ENCODE peak calls at places on chromosomes 5 and 9, in six cellular contexts. One of them, this sample, is unnamed. For H3K27me3, the result is how much of the 10 kb centered on the place peaks cover.

GRCh38 chr9:26954050-26954508 is 2.1 kb upstream of the IFT74 start:
- DNase-seq in stomach: no peak
- DNase-seq in heart right ventricle: no peak
- DNase-seq in CD4-positive, alpha-beta T cell: no peak
- DNase-seq in thoracic aorta: no peak
- DNase-seq in lower lobe of right lung: no peak
- DNase-seq in this sample: no peak

GRCh38 chr5:148684528-148684927 is 30.2 kb upstream of the HTR4 start:
- DNase-seq in lower lobe of right lung: no peak
- DNase-seq in stomach: no peak
- DNase-seq in CD4-positive, alpha-beta T cell: no peak
- DNase-seq in thoracic aorta: no peak
- DNase-seq in heart right ventricle: no peak
- DNase-seq in this sample: no peak

GRCh38 chr5:6449465-6450158 is 953 bp downstream of the UBE2QL1 start:
- DNase-seq in heart right ventricle: no peak
- DNase-seq in lower lobe of right lung: no peak
- DNase-seq in thoracic aorta: no peak
- DNase-seq in CD4-positive, alpha-beta T cell: no peak
- DNase-seq in stomach: no peak
- DNase-seq in this sample: no peak

GRCh38 chr9:37464426-37465248 is 613 bp downstream of the ZBTB5 start:
- DNase-seq in CD4-positive, alpha-beta T cell: peak
- DNase-seq in thoracic aorta: peak
- DNase-seq in lower lobe of right lung: peak
- DNase-seq in stomach: peak
- DNase-seq in heart right ventricle: peak
- DNase-seq in this sample: peak

GRCh38 chr9:125906144-125906543 is 159.0 kb downstream of the PBX3 start:
- DNase-seq in lower lobe of right lung: no peak
- DNase-seq in heart right ventricle: no peak
- DNase-seq in CD4-positive, alpha-beta T cell: no peak
- DNase-seq in stomach: no peak
- DNase-seq in thoracic aorta: no peak
- DNase-seq in this sample: no peak

GRCh38 chr5:55223988-55224240 is 3.2 kb downstream of the MCIDAS start:
- DNase-seq in thoracic aorta: no peak
- DNase-seq in heart right ventricle: no peak
- DNase-seq in stomach: no peak
- DNase-seq in CD4-positive, alpha-beta T cell: no peak
- DNase-seq in lower lobe of right lung: no peak
- DNase-seq in this sample: no peak

GRCh38 chr9:80968611-80969010 is 720.7 kb downstream of the TLE1 start:
- DNase-seq in thoracic aorta: no peak
- DNase-seq in heart right ventricle: no peak
- DNase-seq in lower lobe of right lung: no peak
- DNase-seq in stomach: no peak
- DNase-seq in CD4-positive, alpha-beta T cell: no peak
- DNase-seq in this sample: no peak

GRCh38 chr5:53355316-53355715 is 125.1 kb upstream of the FST start:
- DNase-seq in CD4-positive, alpha-beta T cell: no peak
- DNase-seq in stomach: no peak
- DNase-seq in heart right ventricle: no peak
- DNase-seq in lower lobe of right lung: no peak
- DNase-seq in thoracic aorta: no peak
- DNase-seq in this sample: no peak

GRCh38 chr9:124492818-124493217 is 14.4 kb downstream of the NR5A1 start:
- DNase-seq in thoracic aorta: no peak
- DNase-seq in stomach: no peak
- DNase-seq in heart right ventricle: no peak
- DNase-seq in CD4-positive, alpha-beta T cell: no peak
- DNase-seq in lower lobe of right lung: no peak
- DNase-seq in this sample: no peak

GRCh38 chr5:83418659-83419321 is 52.8 kb upstream of the VCAN start:
- DNase-seq in thoracic aorta: no peak
- DNase-seq in CD4-positive, alpha-beta T cell: no peak
- DNase-seq in stomach: no peak
- DNase-seq in heart right ventricle: no peak
- DNase-seq in lower lobe of right lung: no peak
- DNase-seq in this sample: no peak

GRCh38 chr5:37722236-37723146 is 117.3 kb downstream of the GDNF start:
- DNase-seq in CD4-positive, alpha-beta T cell: no peak
- DNase-seq in stomach: no peak
- DNase-seq in lower lobe of right lung: no peak
- DNase-seq in heart right ventricle: no peak
- DNase-seq in thoracic aorta: no peak
- DNase-seq in this sample: no peak

GRCh38 chr5:37725185-37725584 is 114.7 kb downstream of the GDNF start:
- DNase-seq in lower lobe of right lung: no peak
- DNase-seq in heart right ventricle: no peak
- DNase-seq in CD4-positive, alpha-beta T cell: no peak
- DNase-seq in thoracic aorta: no peak
- DNase-seq in stomach: no peak
- DNase-seq in this sample: no peak

GRCh38 chr5:37727238-37727637 is 112.6 kb downstream of the GDNF start:
- DNase-seq in CD4-positive, alpha-beta T cell: no peak
- DNase-seq in thoracic aorta: no peak
- DNase-seq in lower lobe of right lung: no peak
- DNase-seq in stomach: no peak
- DNase-seq in heart right ventricle: no peak
- DNase-seq in this sample: no peak

GRCh38 chr5:37723147-37723961 is 116.5 kb downstream of the GDNF start:
- DNase-seq in CD4-positive, alpha-beta T cell: no peak
- DNase-seq in lower lobe of right lung: no peak
- DNase-seq in stomach: no peak
- DNase-seq in thoracic aorta: no peak
- DNase-seq in heart right ventricle: no peak
- DNase-seq in this sample: no peak

DNA sequence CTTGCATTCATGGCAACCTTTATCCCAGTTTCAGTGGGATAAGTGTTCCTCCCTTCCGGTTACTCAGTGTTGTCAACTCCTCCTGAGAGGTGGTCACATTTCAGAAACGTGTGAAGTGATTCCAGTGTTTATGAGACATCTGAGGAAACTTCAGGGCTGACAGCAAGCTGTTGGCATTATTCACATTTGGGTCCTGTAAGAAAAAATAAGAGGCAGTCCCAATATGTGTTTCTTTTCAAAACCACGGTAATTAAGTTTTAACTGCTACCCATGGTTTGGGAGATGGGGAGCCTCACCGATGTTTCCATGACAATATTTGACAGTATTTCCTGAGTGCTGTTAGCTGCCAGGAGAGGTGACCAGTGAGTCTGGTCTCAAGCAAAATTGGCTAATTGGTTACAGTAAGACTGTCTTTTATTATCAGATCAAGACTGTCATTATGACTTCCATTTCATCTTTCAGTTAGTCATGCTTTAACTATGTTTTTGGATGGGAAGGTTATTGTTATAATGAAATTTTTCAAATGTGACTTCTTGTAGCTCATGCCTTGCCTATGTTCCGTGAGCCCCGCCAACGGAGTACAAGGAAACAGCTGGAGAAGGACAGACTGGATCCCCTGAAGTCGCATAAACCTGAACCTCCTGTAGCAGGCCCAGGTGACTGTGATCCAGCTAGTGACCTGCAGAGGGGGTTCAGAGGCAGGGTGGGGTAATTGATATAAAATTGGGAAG is 115.3 kb downstream of the GDNF start:
- DNase-seq in stomach: no peak
- DNase-seq in thoracic aorta: no peak
- DNase-seq in lower lobe of right lung: no peak
- DNase-seq in CD4-positive, alpha-beta T cell: no peak
- DNase-seq in heart right ventricle: no peak
- DNase-seq in this sample: no peak
- TF ChIP-seq CTCF in stomach: no peak
- TF ChIP-seq CTCF in thoracic aorta: no peak
- TF ChIP-seq CTCF in lower lobe of right lung: no peak
- TF ChIP-seq CTCF in CD4-positive, alpha-beta T cell: no peak
- TF ChIP-seq CTCF in heart right ventricle: no peak
- TF ChIP-seq CTCF in this sample: no peak

DNA sequence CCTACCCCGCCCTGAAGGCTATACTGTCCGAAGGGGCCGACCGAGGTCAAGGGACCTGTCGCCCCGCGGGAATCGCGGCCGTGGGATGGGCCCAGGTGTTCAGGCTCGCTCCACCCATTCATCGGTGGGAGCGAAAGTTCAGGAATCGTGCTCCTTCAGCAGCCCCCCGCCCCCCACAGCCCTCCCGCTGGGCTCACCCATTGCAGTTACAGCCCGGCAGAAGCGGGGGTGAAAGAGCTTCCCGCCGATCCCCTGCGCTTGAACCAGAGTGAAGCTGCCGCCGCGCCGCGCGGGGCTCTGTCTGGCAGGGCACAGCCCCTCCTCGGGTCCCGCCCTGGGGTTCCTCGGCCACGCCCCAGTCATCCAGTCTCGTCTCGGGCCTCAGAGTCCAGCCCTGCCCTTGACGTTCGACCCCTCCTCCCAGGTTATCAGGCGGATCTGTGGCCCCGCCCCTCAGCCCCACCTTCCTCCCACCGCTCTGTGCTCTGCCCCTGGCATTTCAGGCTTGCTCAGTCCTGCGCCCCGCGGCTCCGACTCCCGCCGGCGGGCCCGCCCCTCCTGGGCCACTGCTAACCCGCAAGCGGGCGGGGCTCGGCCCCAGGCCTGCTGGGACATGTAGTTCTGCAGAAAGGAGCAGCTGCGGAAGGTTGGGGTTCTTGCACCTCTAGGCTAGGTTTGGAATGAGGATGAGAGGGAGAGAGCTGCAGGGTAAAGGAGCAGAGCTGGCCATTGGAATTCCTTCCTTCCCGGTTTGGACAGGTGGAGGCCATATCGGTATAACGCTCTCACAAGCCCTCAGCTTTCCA is at the start of gene MYORG:
- DNase-seq in stomach: peak
- DNase-seq in thoracic aorta: peak
- DNase-seq in heart right ventricle: peak
- DNase-seq in lower lobe of right lung: peak
- DNase-seq in CD4-positive, alpha-beta T cell: peak
- DNase-seq in this sample: peak
- H3K27me3 ChIP-seq in stomach: under half
- H3K27me3 ChIP-seq in thoracic aorta: under half
- H3K27me3 ChIP-seq in heart right ventricle: under half
- H3K27me3 ChIP-seq in lower lobe of right lung: under half
- H3K27me3 ChIP-seq in CD4-positive, alpha-beta T cell: under half
- H3K27me3 ChIP-seq in this sample: under half

DNA sequence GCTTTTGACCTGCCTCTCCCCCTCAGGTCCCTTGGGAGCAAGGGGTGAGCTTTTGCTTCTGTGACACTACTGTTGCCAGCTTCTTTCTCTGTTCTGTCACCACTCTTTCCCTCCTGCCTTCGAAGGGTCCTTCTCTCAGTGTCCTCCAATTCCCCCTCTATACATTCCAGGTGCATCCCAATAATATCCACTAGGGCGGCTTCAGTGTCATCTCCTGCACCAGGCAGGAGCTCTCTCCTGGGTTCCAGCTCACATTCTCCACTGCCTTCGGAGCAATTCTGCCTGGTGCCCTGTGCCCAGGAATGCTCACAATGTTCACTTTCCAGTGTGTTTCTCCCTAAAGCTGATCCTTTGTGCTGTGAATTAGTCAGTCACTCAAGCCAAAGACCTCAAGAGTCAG is 83.9 kb upstream of the CXCL14 start:
- DNase-seq in stomach: no peak
- DNase-seq in heart right ventricle: no peak
- DNase-seq in thoracic aorta: no peak
- DNase-seq in lower lobe of right lung: no peak
- DNase-seq in CD4-positive, alpha-beta T cell: no peak
- DNase-seq in this sample: no peak
- TF ChIP-seq CTCF in stomach: no peak
- TF ChIP-seq CTCF in heart right ventricle: no peak
- TF ChIP-seq CTCF in thoracic aorta: no peak
- TF ChIP-seq CTCF in lower lobe of right lung: no peak
- TF ChIP-seq CTCF in CD4-positive, alpha-beta T cell: no peak
- TF ChIP-seq CTCF in this sample: no peak

GRCh38 chr5:88691945-88692868 is 190.8 kb downstream of the MEF2C start:
- DNase-seq in thoracic aorta: no peak
- DNase-seq in lower lobe of right lung: no peak
- DNase-seq in heart right ventricle: no peak
- DNase-seq in stomach: no peak
- DNase-seq in CD4-positive, alpha-beta T cell: no peak
- DNase-seq in this sample: no peak

GRCh38 chr5:88692979-88693932 is 189.7 kb downstream of the MEF2C start:
- DNase-seq in thoracic aorta: no peak
- DNase-seq in heart right ventricle: no peak
- DNase-seq in CD4-positive, alpha-beta T cell: no peak
- DNase-seq in stomach: no peak
- DNase-seq in lower lobe of right lung: no peak
- DNase-seq in this sample: no peak

GRCh38 chr5:88694087-88694703 is 188.8 kb downstream of the MEF2C start:
- DNase-seq in lower lobe of right lung: no peak
- DNase-seq in CD4-positive, alpha-beta T cell: no peak
- DNase-seq in stomach: no peak
- DNase-seq in heart right ventricle: no peak
- DNase-seq in thoracic aorta: no peak
- DNase-seq in this sample: no peak

GRCh38 chr5:88690619-88691560 is 192.1 kb downstream of the MEF2C start:
- DNase-seq in lower lobe of right lung: peak
- DNase-seq in thoracic aorta: no peak
- DNase-seq in heart right ventricle: peak
- DNase-seq in stomach: peak
- DNase-seq in CD4-positive, alpha-beta T cell: peak
- DNase-seq in this sample: peak

DNA sequence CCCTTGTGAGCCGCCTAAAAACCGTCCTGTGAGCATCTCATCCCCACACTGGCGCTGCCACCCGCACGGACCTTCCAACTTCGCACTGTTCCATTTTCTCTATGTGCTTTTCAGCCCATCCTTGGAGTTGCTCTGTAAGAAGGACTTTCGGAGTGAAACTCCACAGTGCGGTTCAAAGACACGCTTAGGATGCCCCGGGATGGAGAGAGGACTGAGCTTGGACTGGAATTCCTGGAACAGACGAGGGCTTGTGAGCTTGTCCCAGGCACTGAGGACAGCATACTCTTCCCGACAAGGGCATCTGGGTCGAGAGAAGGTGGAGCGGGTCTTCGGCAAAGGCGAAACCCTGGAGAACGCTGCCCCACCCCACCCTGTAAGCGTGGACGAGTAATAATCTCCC is 187.8 kb downstream of the MEF2C start:
- DNase-seq in CD4-positive, alpha-beta T cell: no peak
- DNase-seq in stomach: no peak
- DNase-seq in heart right ventricle: no peak
- DNase-seq in lower lobe of right lung: no peak
- DNase-seq in thoracic aorta: no peak
- DNase-seq in this sample: no peak
- H3K27me3 ChIP-seq in CD4-positive, alpha-beta T cell: half or more
- H3K27me3 ChIP-seq in stomach: half or more
- H3K27me3 ChIP-seq in heart right ventricle: half or more
- H3K27me3 ChIP-seq in lower lobe of right lung: half or more
- H3K27me3 ChIP-seq in thoracic aorta: under half
- H3K27me3 ChIP-seq in this sample: under half